ENCODE peak calls at places on chromosomes 5 and 9, in four cellular contexts. One of them, this sample, is unnamed.
A peak's percentile ranks its signal among the peaks of the same experiment; 100 is the strongest.

GRCh38 chr5:55633574-55634203 is 78.4 kb downstream of the SLC38A9 start:
- DNase-seq in hepatocyte: no peak
- DNase-seq in GM12878: no peak
- DNase-seq in choroid plexus epithelial cell: peak; percentile 72
- DNase-seq in this sample: no peak

GRCh38 chr5:44797723-44798122 is 11.0 kb upstream of the MRPS30 start:
- DNase-seq in hepatocyte: no peak
- DNase-seq in GM12878: no peak
- DNase-seq in choroid plexus epithelial cell: no peak
- DNase-seq in this sample: no peak

GRCh38 chr5:147092044-147092443 is 142.8 kb upstream of the STK32A start:
- DNase-seq in hepatocyte: no peak
- DNase-seq in GM12878: no peak
- DNase-seq in choroid plexus epithelial cell: no peak
- DNase-seq in this sample: no peak

GRCh38 chr9:107043886-107044285 is 180.9 kb downstream of the ZNF462 start:
- DNase-seq in hepatocyte: no peak
- DNase-seq in GM12878: no peak
- DNase-seq in choroid plexus epithelial cell: peak; percentile 20
- DNase-seq in this sample: no peak

GRCh38 chr5:22557251-22557650 is 295.9 kb downstream of the CDH12 start:
- DNase-seq in hepatocyte: no peak
- DNase-seq in GM12878: no peak
- DNase-seq in choroid plexus epithelial cell: no peak
- DNase-seq in this sample: no peak

GRCh38 chr5:1315709-1316587 is 21.1 kb upstream of the TERT start:
- DNase-seq in hepatocyte: peak; percentile 78
- DNase-seq in GM12878: peak; percentile 69
- DNase-seq in choroid plexus epithelial cell: peak; percentile 30
- DNase-seq in this sample: no peak

GRCh38 chr9:101119206-101119819 is 90.8 kb downstream of the PLPPR1 start:
- DNase-seq in hepatocyte: peak; percentile 75
- DNase-seq in GM12878: no peak
- DNase-seq in choroid plexus epithelial cell: peak; percentile 19
- DNase-seq in this sample: no peak

GRCh38 chr9:93061260-93061751 is 2.8 kb downstream of the SUSD3 start:
- DNase-seq in hepatocyte: no peak
- DNase-seq in GM12878: no peak
- DNase-seq in choroid plexus epithelial cell: no peak
- DNase-seq in this sample: peak; percentile 33

GRCh38 chr9:25396828-25397227 is 281.4 kb downstream of the TUSC1 start:
- DNase-seq in hepatocyte: no peak
- DNase-seq in GM12878: no peak
- DNase-seq in choroid plexus epithelial cell: no peak
- DNase-seq in this sample: no peak

GRCh38 chr5:161230222-161230621 is 316.3 kb downstream of the GABRB2 start:
- DNase-seq in hepatocyte: peak; percentile 72
- DNase-seq in GM12878: no peak
- DNase-seq in choroid plexus epithelial cell: no peak
- DNase-seq in this sample: no peak

GRCh38 chr9:1718836-1719235 is 296.3 kb upstream of the SMARCA2 start:
- DNase-seq in hepatocyte: no peak
- DNase-seq in GM12878: no peak
- DNase-seq in choroid plexus epithelial cell: no peak
- DNase-seq in this sample: no peak

GRCh38 chr9:16921855-16922254 is 51.4 kb upstream of the BNC2 start:
- DNase-seq in hepatocyte: peak; percentile 15
- DNase-seq in GM12878: no peak
- DNase-seq in choroid plexus epithelial cell: peak; percentile 26
- DNase-seq in this sample: peak; percentile 7

GRCh38 chr9:95129651-95130291 is 187.7 kb downstream of the FANCC start:
- DNase-seq in hepatocyte: no peak
- DNase-seq in GM12878: no peak
- DNase-seq in choroid plexus epithelial cell: no peak
- DNase-seq in this sample: no peak

GRCh38 chr5:120690621-120691407 is 226.7 kb downstream of the PRR16 start:
- DNase-seq in hepatocyte: no peak
- DNase-seq in GM12878: no peak
- DNase-seq in choroid plexus epithelial cell: no peak
- DNase-seq in this sample: no peak

GRCh38 chr9:94017939-94018531 is 62.9 kb upstream of the BARX1 start:
- DNase-seq in hepatocyte: no peak
- DNase-seq in GM12878: no peak
- DNase-seq in choroid plexus epithelial cell: peak; percentile 89
- DNase-seq in this sample: peak; percentile 59

GRCh38 chr5:24819841-24820240 is 175.1 kb upstream of the CDH10 start:
- DNase-seq in hepatocyte: no peak
- DNase-seq in GM12878: no peak
- DNase-seq in choroid plexus epithelial cell: no peak
- DNase-seq in this sample: no peak

GRCh38 chr9:88258587-88258986 is 120.3 kb upstream of the SPATA31C2 start:
- DNase-seq in hepatocyte: peak; percentile 47
- DNase-seq in GM12878: no peak
- DNase-seq in choroid plexus epithelial cell: no peak
- DNase-seq in this sample: peak; percentile 47

GRCh38 chr9:95313010-95313498 is 4.5 kb downstream of the FANCC start:
- DNase-seq in hepatocyte: peak; percentile 83
- DNase-seq in GM12878: no peak
- DNase-seq in choroid plexus epithelial cell: peak; percentile 62
- DNase-seq in this sample: peak; percentile 58

GRCh38 chr5:147051193-147051592 is 172.6 kb upstream of the PPP2R2B start:
- DNase-seq in hepatocyte: no peak
- DNase-seq in GM12878: no peak
- DNase-seq in choroid plexus epithelial cell: peak; percentile 33
- DNase-seq in this sample: no peak

GRCh38 chr5:143896471-143896870 is 84.5 kb downstream of the HMHB1 start:
- DNase-seq in hepatocyte: no peak
- DNase-seq in GM12878: no peak
- DNase-seq in choroid plexus epithelial cell: no peak
- DNase-seq in this sample: no peak

GRCh38 chr5:1004598-1005361 is 3.8 kb upstream of the NKD2 start:
- DNase-seq in hepatocyte: peak; percentile 87
- DNase-seq in GM12878: no peak
- DNase-seq in choroid plexus epithelial cell: peak; percentile 33
- DNase-seq in this sample: peak; percentile 75

GRCh38 chr9:86946712-86947145 is 577 bp downstream of the GAS1 start:
- DNase-seq in hepatocyte: no peak
- DNase-seq in GM12878: no peak
- DNase-seq in choroid plexus epithelial cell: peak; percentile 68
- DNase-seq in this sample: peak; percentile 54

DNA sequence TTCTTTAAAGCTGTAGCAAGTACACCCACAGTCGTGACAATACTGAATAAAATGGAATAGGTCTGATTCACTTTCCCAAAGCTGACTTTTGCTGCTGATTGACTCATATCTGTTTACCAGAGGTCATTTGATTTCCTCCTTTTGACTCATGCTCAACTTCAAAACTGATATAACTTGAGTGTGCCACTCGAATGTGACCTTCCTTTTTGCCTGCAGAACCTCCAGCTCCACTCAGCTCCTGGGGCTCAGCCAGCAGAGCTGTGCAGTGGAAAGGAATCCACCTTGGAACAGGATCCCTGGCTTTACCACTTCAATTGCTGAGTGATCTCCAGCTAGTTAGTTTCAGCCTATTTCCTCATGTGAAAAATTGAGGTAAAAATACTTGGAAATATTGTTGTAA is 84.1 kb downstream of the FEM1C start:
- DNase-seq in hepatocyte: peak; percentile 41
- DNase-seq in GM12878: peak; percentile 40
- DNase-seq in choroid plexus epithelial cell: peak; percentile 63
- DNase-seq in this sample: no peak
- H3K4me3 ChIP-seq in hepatocyte: no peak overlapping the region
- H3K4me3 ChIP-seq in GM12878: no peak overlapping the region
- H3K4me3 ChIP-seq in choroid plexus epithelial cell: no peak overlapping the region
- H3K4me3 ChIP-seq in this sample: no peak overlapping the region

GRCh38 chr9:128127568-128127989 is at the start of gene PTGES2:
- DNase-seq in hepatocyte: peak; percentile 93
- DNase-seq in GM12878: no peak
- DNase-seq in choroid plexus epithelial cell: peak; percentile 85
- DNase-seq in this sample: peak; percentile 84
- TF ChIP-seq CTCF in hepatocyte: no peak
- TF ChIP-seq CTCF in GM12878: no peak
- TF ChIP-seq CTCF in choroid plexus epithelial cell: no peak
- TF ChIP-seq CTCF in this sample: no peak

GRCh38 chr9:122221223-122221811 is 7.4 kb downstream of the LHX6 start:
- DNase-seq in hepatocyte: no peak
- DNase-seq in GM12878: no peak
- DNase-seq in choroid plexus epithelial cell: no peak
- DNase-seq in this sample: no peak
- H3K4me3 ChIP-seq in hepatocyte: no peak overlapping the region
- H3K4me3 ChIP-seq in GM12878: no peak overlapping the region
- H3K4me3 ChIP-seq in choroid plexus epithelial cell: no peak overlapping the region
- H3K4me3 ChIP-seq in this sample: no peak overlapping the region

DNA sequence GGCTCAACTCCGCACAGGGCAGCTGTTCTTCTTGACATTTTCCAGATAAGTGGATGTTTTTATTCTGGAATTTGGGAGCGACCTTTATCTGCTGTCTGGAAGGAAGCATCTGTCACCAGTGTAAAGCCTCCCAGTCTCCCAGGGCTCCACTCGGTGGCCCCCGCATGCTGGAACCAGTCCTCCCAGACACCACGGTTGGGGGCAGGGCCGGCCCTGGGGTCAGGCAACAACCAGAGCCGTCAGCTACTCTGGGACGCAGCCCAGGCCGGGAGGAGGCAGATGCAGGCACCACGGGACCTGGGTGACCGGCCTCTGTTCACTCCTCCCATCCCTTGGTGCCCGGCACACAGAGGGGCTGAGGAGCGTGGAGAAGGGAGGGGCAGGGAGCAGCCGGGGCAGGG is 92.8 kb upstream of the ADAMTS2 start:
- DNase-seq in hepatocyte: peak; percentile 44
- DNase-seq in GM12878: no peak
- DNase-seq in choroid plexus epithelial cell: no peak
- DNase-seq in this sample: peak; percentile 50
- TF ChIP-seq CTCF in hepatocyte: no peak
- TF ChIP-seq CTCF in GM12878: no peak
- TF ChIP-seq CTCF in choroid plexus epithelial cell: no peak
- TF ChIP-seq CTCF in this sample: no peak

DNA sequence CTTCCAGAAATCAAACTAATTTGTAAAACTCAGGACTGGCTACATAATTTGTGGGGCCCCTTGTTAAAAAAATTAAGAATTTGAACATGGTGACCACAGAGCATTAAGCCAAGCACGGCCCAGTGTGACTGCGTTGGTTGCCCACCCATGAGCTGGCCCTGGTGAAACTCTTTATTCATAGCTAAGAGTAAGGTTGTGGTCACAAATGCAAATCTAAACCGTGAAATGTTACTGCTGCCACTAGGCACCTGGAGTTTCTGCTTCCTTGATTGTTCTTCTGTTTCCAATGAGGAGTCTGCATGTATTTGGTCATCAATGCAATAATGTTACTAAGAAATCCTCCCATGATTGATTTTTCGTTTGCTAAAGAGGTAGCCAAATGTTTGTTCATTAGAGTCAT is 4.2 kb downstream of the GCNT1 start:
- DNase-seq in hepatocyte: no peak
- DNase-seq in GM12878: no peak
- DNase-seq in choroid plexus epithelial cell: no peak
- DNase-seq in this sample: no peak
- H3K4me3 ChIP-seq in hepatocyte: no peak overlapping the region
- H3K4me3 ChIP-seq in GM12878: peak overlapping the region; percentile 7
- H3K4me3 ChIP-seq in choroid plexus epithelial cell: no peak overlapping the region
- H3K4me3 ChIP-seq in this sample: no peak overlapping the region

GRCh38 chr5:173721259-173722232 is 105.1 kb upstream of the BOD1 start:
- DNase-seq in hepatocyte: no peak
- DNase-seq in GM12878: no peak
- DNase-seq in choroid plexus epithelial cell: no peak
- DNase-seq in this sample: no peak
- TF ChIP-seq CTCF in hepatocyte: no peak
- TF ChIP-seq CTCF in GM12878: no peak
- TF ChIP-seq CTCF in choroid plexus epithelial cell: peak; percentile 19
- TF ChIP-seq CTCF in this sample: no peak

DNA sequence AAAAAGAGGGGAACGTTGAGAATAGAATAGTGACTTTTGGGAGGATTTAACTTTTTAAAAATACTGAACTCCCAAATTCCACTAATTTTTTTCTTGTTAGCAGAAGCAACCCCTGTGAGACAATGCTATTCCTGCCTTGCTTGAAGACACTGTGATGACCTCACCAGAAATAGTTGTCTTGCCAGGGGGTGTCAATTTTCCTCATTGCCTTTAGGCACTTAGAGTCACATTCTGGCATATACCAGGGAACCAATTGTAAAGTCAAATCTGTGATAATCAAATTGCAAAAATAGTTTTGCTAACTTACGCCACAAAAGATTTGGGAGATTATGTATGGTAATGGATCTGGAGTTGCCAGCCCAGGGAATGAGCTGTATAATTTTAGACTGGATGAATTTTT is 42.8 kb upstream of the RPS23 start:
- DNase-seq in hepatocyte: no peak
- DNase-seq in GM12878: no peak
- DNase-seq in choroid plexus epithelial cell: no peak
- DNase-seq in this sample: no peak
- H3K4me3 ChIP-seq in hepatocyte: no peak overlapping the region
- H3K4me3 ChIP-seq in GM12878: no peak overlapping the region
- H3K4me3 ChIP-seq in choroid plexus epithelial cell: no peak overlapping the region
- H3K4me3 ChIP-seq in this sample: no peak overlapping the region